ENCODE peak calls at places on chromosomes 13 and 19, in six cellular contexts. K is T-helper 1 cell; G is substantia nigra; M is BE2C; B is naive thymus-derived CD8-positive, alpha-beta T cell; S is HFF-Myc. P is an unnamed sample.

GRCh38 chr19:18023596-18024212 is 15.7 kb downstream of the ARRDC2 start:
- DNase-seq in K (peak; percentile 67), G (peak; percentile 33), M (no peak), B (peak; percentile 90), S (no peak), P (no peak)

GRCh38 chr13:48233886-48234488 is 981 bp downstream of the ITM2B start:
- DNase-seq in K (no peak), G (no peak), M (no peak), B (no peak), S (no peak), P (no peak)

GRCh38 chr19:1182727-1183126 is 8.7 kb upstream of the SBNO2 start:
- DNase-seq in K (no peak), G (no peak), M (no peak), B (no peak), S (no peak), P (no peak)

GRCh38 chr13:30375436-30375835 is 46.9 kb upstream of the UBE2L5 start:
- DNase-seq in K (no peak), G (no peak), M (no peak), B (no peak), S (no peak), P (no peak)

GRCh38 chr19:13163609-13164364 is 13.6 kb downstream of the IER2 start:
- DNase-seq in K (no peak), G (peak; percentile 74), M (peak; percentile 94), B (peak; percentile 44), S (no peak), P (peak; percentile 94)

GRCh38 chr13:82323101-82323500 is 1559.2 kb downstream of the SLITRK1 start:
- DNase-seq in K (no peak), G (no peak), M (no peak), B (no peak), S (no peak), P (no peak)

GRCh38 chr19:41407271-41407670 is 9.7 kb downstream of the BCKDHA start:
- DNase-seq in K (no peak), G (no peak), M (no peak), B (no peak), S (no peak), P (no peak)

GRCh38 chr19:11115895-11116446 is 26.7 kb downstream of the LDLR start:
- DNase-seq in K (no peak), G (no peak), M (no peak), B (no peak), S (no peak), P (peak; percentile 5)

GRCh38 chr13:29909975-29910674 is 59.7 kb upstream of the UBL3 start:
- DNase-seq in K (no peak), G (no peak), M (no peak), B (no peak), S (no peak), P (no peak)

GRCh38 chr19:55258828-55259539 is at the start of gene PPP6R1:
- DNase-seq in K (peak; percentile 90), G (peak; percentile 94), M (peak; percentile 98), B (peak; percentile 96), S (peak; percentile 99), P (peak; percentile 100)

GRCh38 chr19:34366670-34367423 is 1.9 kb downstream of the GPI start:
- DNase-seq in K (no peak), G (no peak), M (no peak), B (no peak), S (no peak), P (no peak)

GRCh38 chr13:79628463-79628862 is 147.5 kb downstream of the NDFIP2 start:
- DNase-seq in K (no peak), G (no peak), M (peak; percentile 43), B (no peak), S (no peak), P (peak; percentile 24)

GRCh38 chr19:40659116-40659515 is 31.3 kb downstream of the NUMBL start:
- DNase-seq in K (no peak), G (no peak), M (no peak), B (no peak), S (no peak), P (no peak)

GRCh38 chr13:100209857-100210580 is 121.1 kb downstream of the PCCA start:
- DNase-seq in K (no peak), G (no peak), M (no peak), B (no peak), S (peak; percentile 37), P (no peak)

GRCh38 chr19:46350758-46351159 is 3.9 kb downstream of the PPP5C start:
- DNase-seq in K (no peak), G (no peak), M (no peak), B (no peak), S (no peak), P (no peak)

GRCh38 chr19:53308339-53308811 is 25.2 kb upstream of the ZNF845 start:
- DNase-seq in K (no peak), G (peak; percentile 13), M (peak; percentile 51), B (no peak), S (no peak), P (peak; percentile 85)

GRCh38 chr13:40518481-40518882 is 148.0 kb downstream of the FOXO1 start:
- DNase-seq in K (no peak), G (no peak), M (no peak), B (no peak), S (no peak), P (no peak)

GRCh38 chr19:12970070-12970820 is 869 bp downstream of the DAND5 start:
- DNase-seq in K (no peak), G (no peak), M (no peak), B (no peak), S (no peak), P (peak; percentile 24)

GRCh38 chr13:80342541-80343371 is 1.8 kb upstream of the SPRY2 start:
- DNase-seq in K (no peak), G (peak; percentile 78), M (peak; percentile 87), B (peak; percentile 68), S (no peak), P (peak; percentile 84)

GRCh38 chr19:14544977-14545715 is 15.8 kb downstream of the TECR start:
- DNase-seq in K (no peak), G (peak; percentile 98), M (no peak), B (no peak), S (no peak), P (no peak)

GRCh38 chr19:10872551-10873107 is 1.3 kb downstream of the CARM1 start:
- DNase-seq in K (no peak), G (no peak), M (no peak), B (peak; percentile 18), S (no peak), P (no peak)

GRCh38 chr19:29793116-29793727 is 18.6 kb upstream of the CCNE1 start:
- DNase-seq in K (no peak), G (no peak), M (no peak), B (no peak), S (no peak), P (no peak)

GRCh38 chr13:22061371-22061805 is 390.5 kb downstream of the FGF9 start:
- DNase-seq in K (no peak), G (no peak), M (no peak), B (peak; percentile 71), S (no peak), P (no peak)

GRCh38 chr13:44401577-44401976 is 28.0 kb downstream of the SERP2 start:
- DNase-seq in K (no peak), G (no peak), M (no peak), B (no peak), S (no peak), P (no peak)

GRCh38 chr19:10419646-10420443 is 493 bp upstream of the PDE4A start:
- DNase-seq in K (no peak), G (no peak), M (peak; percentile 98), B (peak; percentile 61), S (peak; percentile 88), P (peak; percentile 62)

GRCh38 chr19:48603850-48604249 is 2.7 kb upstream of the SPACA4 start:
- DNase-seq in K (no peak), G (no peak), M (no peak), B (no peak), S (no peak), P (no peak)